ENCODE peak calls at places on chromosomes 13 and 19, in nine cellular contexts. One of them, this sample, is unnamed.

GRCh38 chr19:2084993-2085720 is 11.0 kb downstream of the MOB3A start:
- DNase-seq in brain microvascular endothelial cell: no peak
- DNase-seq in psoas muscle: peak; percentile 78
- DNase-seq in HL-60: peak; percentile 100
- DNase-seq in thoracic aorta: no peak
- DNase-seq in breast epithelium: peak; percentile 61
- DNase-seq in aorta: peak; percentile 87
- DNase-seq in ascending aorta: peak; percentile 87
- DNase-seq in kidney: peak; percentile 88
- DNase-seq in this sample: peak; percentile 60

GRCh38 chr19:43934055-43934984 is 762 bp downstream of the ZNF45 start:
- DNase-seq in brain microvascular endothelial cell: no peak
- DNase-seq in psoas muscle: no peak
- DNase-seq in HL-60: peak; percentile 21
- DNase-seq in thoracic aorta: no peak
- DNase-seq in breast epithelium: no peak
- DNase-seq in aorta: no peak
- DNase-seq in ascending aorta: no peak
- DNase-seq in kidney: no peak
- DNase-seq in this sample: peak; percentile 6

GRCh38 chr13:100810991-100811390 is 136.4 kb upstream of the TMTC4 start:
- DNase-seq in brain microvascular endothelial cell: no peak
- DNase-seq in psoas muscle: no peak
- DNase-seq in HL-60: no peak
- DNase-seq in thoracic aorta: no peak
- DNase-seq in breast epithelium: no peak
- DNase-seq in aorta: no peak
- DNase-seq in ascending aorta: no peak
- DNase-seq in kidney: no peak
- DNase-seq in this sample: no peak

GRCh38 chr13:43865892-43866291 is 13.6 kb downstream of the CCDC122 start:
- DNase-seq in brain microvascular endothelial cell: no peak
- DNase-seq in psoas muscle: no peak
- DNase-seq in HL-60: no peak
- DNase-seq in thoracic aorta: no peak
- DNase-seq in breast epithelium: no peak
- DNase-seq in aorta: no peak
- DNase-seq in ascending aorta: no peak
- DNase-seq in kidney: no peak
- DNase-seq in this sample: peak; percentile 51

GRCh38 chr13:28558126-28558525 is 63.2 kb upstream of the FLT1 start:
- DNase-seq in brain microvascular endothelial cell: peak; percentile 74
- DNase-seq in psoas muscle: no peak
- DNase-seq in HL-60: no peak
- DNase-seq in thoracic aorta: no peak
- DNase-seq in breast epithelium: no peak
- DNase-seq in aorta: no peak
- DNase-seq in ascending aorta: no peak
- DNase-seq in kidney: no peak
- DNase-seq in this sample: peak; percentile 90

GRCh38 chr13:26996965-26997752 is 174.5 kb downstream of the USP12 start:
- DNase-seq in brain microvascular endothelial cell: no peak
- DNase-seq in psoas muscle: no peak
- DNase-seq in HL-60: no peak
- DNase-seq in thoracic aorta: no peak
- DNase-seq in breast epithelium: no peak
- DNase-seq in aorta: no peak
- DNase-seq in ascending aorta: peak; percentile 42
- DNase-seq in kidney: no peak
- DNase-seq in this sample: no peak

GRCh38 chr13:74133657-74134201 is 475 bp downstream of the KLF12 start:
- DNase-seq in brain microvascular endothelial cell: peak; percentile 94
- DNase-seq in psoas muscle: peak; percentile 92
- DNase-seq in HL-60: no peak
- DNase-seq in thoracic aorta: peak; percentile 69
- DNase-seq in breast epithelium: peak; percentile 76
- DNase-seq in aorta: peak; percentile 91
- DNase-seq in ascending aorta: peak; percentile 93
- DNase-seq in kidney: peak; percentile 96
- DNase-seq in this sample: peak; percentile 96

GRCh38 chr19:1948676-1949075 is 7.7 kb downstream of the CSNK1G2 start:
- DNase-seq in brain microvascular endothelial cell: no peak
- DNase-seq in psoas muscle: no peak
- DNase-seq in HL-60: peak; percentile 82
- DNase-seq in thoracic aorta: no peak
- DNase-seq in breast epithelium: no peak
- DNase-seq in aorta: no peak
- DNase-seq in ascending aorta: no peak
- DNase-seq in kidney: no peak
- DNase-seq in this sample: no peak

GRCh38 chr13:99280166-99280565 is 22.0 kb upstream of the GPR18 start:
- DNase-seq in brain microvascular endothelial cell: peak; percentile 42
- DNase-seq in psoas muscle: no peak
- DNase-seq in HL-60: peak; percentile 81
- DNase-seq in thoracic aorta: no peak
- DNase-seq in breast epithelium: no peak
- DNase-seq in aorta: no peak
- DNase-seq in ascending aorta: no peak
- DNase-seq in kidney: no peak
- DNase-seq in this sample: no peak

GRCh38 chr13:46797468-46798237 is 692 bp upstream of the ESD start:
- DNase-seq in brain microvascular endothelial cell: no peak
- DNase-seq in psoas muscle: no peak
- DNase-seq in HL-60: no peak
- DNase-seq in thoracic aorta: no peak
- DNase-seq in breast epithelium: no peak
- DNase-seq in aorta: no peak
- DNase-seq in ascending aorta: no peak
- DNase-seq in kidney: no peak
- DNase-seq in this sample: no peak

GRCh38 chr19:35845215-35846037 is 6.9 kb downstream of the NPHS1 start:
- DNase-seq in brain microvascular endothelial cell: no peak
- DNase-seq in psoas muscle: no peak
- DNase-seq in HL-60: no peak
- DNase-seq in thoracic aorta: no peak
- DNase-seq in breast epithelium: no peak
- DNase-seq in aorta: no peak
- DNase-seq in ascending aorta: no peak
- DNase-seq in kidney: no peak
- DNase-seq in this sample: no peak

GRCh38 chr19:43713208-43713607 is 2.7 kb upstream of the IRGC start:
- DNase-seq in brain microvascular endothelial cell: no peak
- DNase-seq in psoas muscle: no peak
- DNase-seq in HL-60: no peak
- DNase-seq in thoracic aorta: no peak
- DNase-seq in breast epithelium: no peak
- DNase-seq in aorta: no peak
- DNase-seq in ascending aorta: no peak
- DNase-seq in kidney: no peak
- DNase-seq in this sample: no peak

GRCh38 chr19:21314676-21315075 is 14.5 kb downstream of the ZNF708 start:
- DNase-seq in brain microvascular endothelial cell: no peak
- DNase-seq in psoas muscle: no peak
- DNase-seq in HL-60: no peak
- DNase-seq in thoracic aorta: no peak
- DNase-seq in breast epithelium: no peak
- DNase-seq in aorta: no peak
- DNase-seq in ascending aorta: no peak
- DNase-seq in kidney: no peak
- DNase-seq in this sample: peak; percentile 74

GRCh38 chr19:18798384-18799352 is 7.6 kb upstream of the COMP start:
- DNase-seq in brain microvascular endothelial cell: no peak
- DNase-seq in psoas muscle: no peak
- DNase-seq in HL-60: no peak
- DNase-seq in thoracic aorta: no peak
- DNase-seq in breast epithelium: no peak
- DNase-seq in aorta: no peak
- DNase-seq in ascending aorta: no peak
- DNase-seq in kidney: no peak
- DNase-seq in this sample: no peak

GRCh38 chr13:41193919-41194824 is at the start of gene KBTBD7:
- DNase-seq in brain microvascular endothelial cell: peak; percentile 98
- DNase-seq in psoas muscle: peak; percentile 98
- DNase-seq in HL-60: peak; percentile 97
- DNase-seq in thoracic aorta: peak; percentile 80
- DNase-seq in breast epithelium: peak; percentile 85
- DNase-seq in aorta: peak; percentile 96
- DNase-seq in ascending aorta: peak; percentile 97
- DNase-seq in kidney: peak; percentile 98
- DNase-seq in this sample: peak; percentile 93

GRCh38 chr13:114119196-114119595 is 13.2 kb downstream of the RASA3 start:
- DNase-seq in brain microvascular endothelial cell: peak; percentile 86
- DNase-seq in psoas muscle: peak; percentile 58
- DNase-seq in HL-60: no peak
- DNase-seq in thoracic aorta: no peak
- DNase-seq in breast epithelium: no peak
- DNase-seq in aorta: peak; percentile 64
- DNase-seq in ascending aorta: no peak
- DNase-seq in kidney: peak; percentile 83
- DNase-seq in this sample: peak; percentile 92

GRCh38 chr19:8490395-8490760 is 12.1 kb downstream of the PRAM1 start:
- DNase-seq in brain microvascular endothelial cell: no peak
- DNase-seq in psoas muscle: no peak
- DNase-seq in HL-60: no peak
- DNase-seq in thoracic aorta: no peak
- DNase-seq in breast epithelium: no peak
- DNase-seq in aorta: no peak
- DNase-seq in ascending aorta: no peak
- DNase-seq in kidney: peak; percentile 73
- DNase-seq in this sample: no peak

GRCh38 chr13:112510987-112511715 is 76.8 kb downstream of the TUBGCP3 start:
- DNase-seq in brain microvascular endothelial cell: peak; percentile 4
- DNase-seq in psoas muscle: no peak
- DNase-seq in HL-60: no peak
- DNase-seq in thoracic aorta: no peak
- DNase-seq in breast epithelium: no peak
- DNase-seq in aorta: no peak
- DNase-seq in ascending aorta: no peak
- DNase-seq in kidney: no peak
- DNase-seq in this sample: no peak

GRCh38 chr19:31693870-31694269 is 344.6 kb upstream of the TSHZ3 start:
- DNase-seq in brain microvascular endothelial cell: no peak
- DNase-seq in psoas muscle: no peak
- DNase-seq in HL-60: no peak
- DNase-seq in thoracic aorta: no peak
- DNase-seq in breast epithelium: no peak
- DNase-seq in aorta: no peak
- DNase-seq in ascending aorta: no peak
- DNase-seq in kidney: no peak
- DNase-seq in this sample: no peak

GRCh38 chr13:89726690-89727435 is 1620.6 kb upstream of the MIR17HG start:
- DNase-seq in brain microvascular endothelial cell: peak; percentile 0
- DNase-seq in psoas muscle: no peak
- DNase-seq in HL-60: no peak
- DNase-seq in thoracic aorta: no peak
- DNase-seq in breast epithelium: no peak
- DNase-seq in aorta: no peak
- DNase-seq in ascending aorta: no peak
- DNase-seq in kidney: no peak
- DNase-seq in this sample: no peak

GRCh38 chr19:47158879-47159509 is 28.4 kb downstream of the SAE1 start:
- DNase-seq in brain microvascular endothelial cell: peak; percentile 27
- DNase-seq in psoas muscle: no peak
- DNase-seq in HL-60: no peak
- DNase-seq in thoracic aorta: no peak
- DNase-seq in breast epithelium: no peak
- DNase-seq in aorta: no peak
- DNase-seq in ascending aorta: no peak
- DNase-seq in kidney: no peak
- DNase-seq in this sample: no peak
- H3K27ac ChIP-seq in brain microvascular endothelial cell: peak overlapping the region; percentile 78
- H3K27ac ChIP-seq in psoas muscle: peak overlapping the region; percentile 72
- H3K27ac ChIP-seq in HL-60: no peak overlapping the region
- H3K27ac ChIP-seq in thoracic aorta: peak overlapping the region; percentile 65
- H3K27ac ChIP-seq in breast epithelium: peak overlapping the region; percentile 93
- H3K27ac ChIP-seq in aorta: peak overlapping the region; percentile 90
- H3K27ac ChIP-seq in ascending aorta: peak overlapping the region; percentile 83
- H3K27ac ChIP-seq in kidney: peak overlapping the region; percentile 45
- H3K27ac ChIP-seq in this sample: peak overlapping the region; percentile 99

DNA sequence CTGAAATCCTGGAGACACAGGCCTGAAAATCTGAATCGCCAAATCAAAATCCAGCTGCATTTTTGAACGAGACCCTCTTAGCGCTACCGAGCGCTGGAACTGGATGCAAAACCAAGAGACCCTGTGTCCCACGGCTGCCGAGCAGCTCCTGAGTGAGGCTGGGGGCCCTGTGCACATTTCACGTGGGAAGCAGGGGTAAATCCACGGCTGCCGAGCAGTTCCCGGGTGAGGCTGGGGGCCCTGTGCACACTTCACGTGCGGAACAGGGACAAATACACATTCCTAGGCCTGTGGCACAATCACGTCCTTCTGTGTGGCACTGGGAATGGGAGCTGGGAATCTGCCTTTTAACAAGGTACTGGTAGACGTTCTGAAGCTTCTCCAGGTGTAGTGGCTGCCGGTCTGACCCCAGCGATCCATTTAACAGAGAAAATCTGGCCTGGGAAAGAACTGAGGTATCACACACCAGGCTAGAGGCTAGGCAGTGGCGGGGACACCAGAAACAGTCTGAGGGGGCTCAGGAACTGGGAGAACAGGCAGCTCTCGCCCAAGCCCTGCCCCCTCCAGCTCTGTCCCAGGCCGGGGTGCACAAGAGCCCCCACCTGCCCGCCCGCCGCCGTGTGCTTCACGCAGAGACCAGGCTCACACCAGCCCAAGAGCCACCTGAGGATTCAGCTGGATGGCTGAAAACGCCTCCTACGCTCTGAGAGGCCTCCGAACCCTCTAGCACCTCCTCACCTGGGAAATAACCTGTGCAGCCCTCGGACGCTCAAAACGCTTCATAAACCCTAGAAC is 11.0 kb upstream of the C2CD4C start:
- DNase-seq in brain microvascular endothelial cell: no peak
- DNase-seq in psoas muscle: peak; percentile 34
- DNase-seq in HL-60: no peak
- DNase-seq in thoracic aorta: no peak
- DNase-seq in breast epithelium: no peak
- DNase-seq in aorta: peak; percentile 33
- DNase-seq in ascending aorta: no peak
- DNase-seq in kidney: peak; percentile 41
- DNase-seq in this sample: no peak
- H3K4me3 ChIP-seq in brain microvascular endothelial cell: no peak overlapping the region
- H3K4me3 ChIP-seq in psoas muscle: no peak overlapping the region
- H3K4me3 ChIP-seq in HL-60: no peak overlapping the region
- H3K4me3 ChIP-seq in thoracic aorta: no peak overlapping the region
- H3K4me3 ChIP-seq in breast epithelium: peak overlapping the region; percentile 19
- H3K4me3 ChIP-seq in aorta: no peak overlapping the region
- H3K4me3 ChIP-seq in ascending aorta: no peak overlapping the region
- H3K4me3 ChIP-seq in kidney: no peak overlapping the region
- H3K4me3 ChIP-seq in this sample: no peak overlapping the region

GRCh38 chr19:57887195-57887941 is 1.5 kb downstream of the ZNF814 start:
- DNase-seq in brain microvascular endothelial cell: no peak
- DNase-seq in psoas muscle: no peak
- DNase-seq in HL-60: no peak
- DNase-seq in thoracic aorta: no peak
- DNase-seq in breast epithelium: no peak
- DNase-seq in aorta: no peak
- DNase-seq in ascending aorta: no peak
- DNase-seq in kidney: no peak
- DNase-seq in this sample: peak; percentile 53
- H3K27ac ChIP-seq in brain microvascular endothelial cell: peak overlapping the region; percentile 4
- H3K27ac ChIP-seq in psoas muscle: no peak overlapping the region
- H3K27ac ChIP-seq in HL-60: peak overlapping the region; percentile 92
- H3K27ac ChIP-seq in thoracic aorta: no peak overlapping the region
- H3K27ac ChIP-seq in breast epithelium: no peak overlapping the region
- H3K27ac ChIP-seq in aorta: no peak overlapping the region
- H3K27ac ChIP-seq in ascending aorta: no peak overlapping the region
- H3K27ac ChIP-seq in kidney: no peak overlapping the region
- H3K27ac ChIP-seq in this sample: peak overlapping the region; percentile 91

GRCh38 chr19:288911-289310 is 2.3 kb downstream of the PLPP2 start:
- DNase-seq in brain microvascular endothelial cell: no peak
- DNase-seq in psoas muscle: peak; percentile 20
- DNase-seq in HL-60: no peak
- DNase-seq in thoracic aorta: no peak
- DNase-seq in breast epithelium: no peak
- DNase-seq in aorta: no peak
- DNase-seq in ascending aorta: no peak
- DNase-seq in kidney: no peak
- DNase-seq in this sample: no peak
- H3K4me3 ChIP-seq in brain microvascular endothelial cell: no peak overlapping the region
- H3K4me3 ChIP-seq in psoas muscle: no peak overlapping the region
- H3K4me3 ChIP-seq in HL-60: no peak overlapping the region
- H3K4me3 ChIP-seq in thoracic aorta: no peak overlapping the region
- H3K4me3 ChIP-seq in breast epithelium: peak overlapping the region; percentile 86
- H3K4me3 ChIP-seq in aorta: no peak overlapping the region
- H3K4me3 ChIP-seq in ascending aorta: no peak overlapping the region
- H3K4me3 ChIP-seq in kidney: no peak overlapping the region
- H3K4me3 ChIP-seq in this sample: no peak overlapping the region